ENCODE peak calls at places on chromosomes 3 and 15, in nine cellular contexts. G is SK-N-MC; S is neural progenitor cell; O is CD4-positive, CD25-positive, alpha-beta regulatory T cell; H is NCI-H2171; A is COR-L47; U is fibroblast of pulmonary artery; Y is mucosa of descending colon; M is HTR-8/SVneo. R is an unnamed sample.

GRCh38 chr3:148309390-148310035 is 388.2 kb upstream of the AGTR1 start:
- DNase-seq in M (peak; percentile 20), G (no peak), Y (peak; percentile 40), O (peak; percentile 41), U (peak; percentile 64), H (no peak), A (peak; percentile 54), S (peak; percentile 72), R (peak; percentile 10)

GRCh38 chr3:173045770-173046382 is 95.2 kb downstream of the SPATA16 start:
- DNase-seq in U (peak; percentile 35), M (no peak), S (no peak), G (no peak), O (no peak), H (no peak), Y (no peak), A (no peak), R (no peak)

GRCh38 chr3:10495003-10495402 is 10.4 kb downstream of the ATP2B2 start:
- DNase-seq in O (no peak), G (no peak), U (peak; percentile 30), S (no peak), A (no peak), Y (peak; percentile 4), M (peak; percentile 64), H (no peak), R (peak; percentile 58)

GRCh38 chr15:70284438-70285214 is 186.9 kb upstream of the TLE3 start:
- DNase-seq in O (peak; percentile 16), Y (peak; percentile 20), S (no peak), G (no peak), A (no peak), U (no peak), M (no peak), H (no peak), R (no peak)

GRCh38 chr3:115658337-115659181 is 35.2 kb downstream of the GAP43 start:
- DNase-seq in Y (peak; percentile 73), A (peak; percentile 83), H (peak; percentile 96), G (no peak), O (peak; percentile 82), S (peak; percentile 91), U (peak; percentile 83), M (peak; percentile 61), R (peak; percentile 75)

GRCh38 chr3:18443670-18444596 is 18.8 kb upstream of the SATB1 start:
- DNase-seq in A (no peak), O (no peak), Y (peak; percentile 42), H (no peak), S (peak; percentile 64), U (no peak), M (no peak), G (no peak), R (no peak)

GRCh38 chr3:138675393-138675792 is 66.8 kb downstream of the FAIM start:
- DNase-seq in U (peak; percentile 35), Y (no peak), A (no peak), H (no peak), O (no peak), G (no peak), M (no peak), S (no peak), R (peak; percentile 28)

GRCh38 chr15:85831415-85832113 is 36.8 kb upstream of the KLHL25 start:
- DNase-seq in G (no peak), U (peak; percentile 72), A (peak; percentile 45), O (peak; percentile 23), Y (peak; percentile 86), S (peak; percentile 81), M (peak; percentile 52), H (peak; percentile 60), R (peak; percentile 32)

GRCh38 chr3:115698851-115699535 is 75.7 kb downstream of the GAP43 start:
- DNase-seq in M (no peak), H (peak; percentile 89), S (peak; percentile 72), O (no peak), G (no peak), U (peak; percentile 8), A (peak; percentile 27), Y (no peak), R (no peak)

GRCh38 chr3:127680146-127680661 is 7.5 kb downstream of the ABTB1 start:
- DNase-seq in O (no peak), U (no peak), A (no peak), H (no peak), S (no peak), M (no peak), G (no peak), Y (no peak), R (no peak)

GRCh38 chr15:29182590-29182989 is 87.0 kb downstream of the NSMCE3 start:
- DNase-seq in G (no peak), U (no peak), H (no peak), S (no peak), M (no peak), A (no peak), O (no peak), Y (no peak), R (no peak)

GRCh38 chr3:26638113-26638512 is 15.5 kb downstream of the LRRC3B start:
- DNase-seq in U (no peak), Y (no peak), O (no peak), H (no peak), A (no peak), M (no peak), G (no peak), S (no peak), R (no peak)

GRCh38 chr15:51097553-51098330 is 3.0 kb upstream of the TNFAIP8L3 start:
- DNase-seq in Y (no peak), U (peak; percentile 80), O (no peak), H (no peak), M (peak; percentile 35), S (no peak), A (no peak), G (no peak), R (peak; percentile 21)

GRCh38 chr15:61689067-61689466 is 371.2 kb downstream of the VPS13C start:
- DNase-seq in M (no peak), A (no peak), O (no peak), H (no peak), U (no peak), S (no peak), Y (no peak), G (no peak), R (no peak)